ENCODE peak calls at places on chromosome 4, in six cellular contexts. D is K562, N is GM12878, M is HCT116, L is HepG2, U is H1. B is an unnamed sample.
A peak's percentile ranks its signal among the peaks of the same experiment; 100 is the strongest.

GRCh38 chr4:183099537-183100297 is 660 bp downstream of the WWC2 start:
- DNase-seq in M (no peak), L (peak; percentile 35), D (peak; percentile 37), U (no peak), N (no peak), B (no peak)

GRCh38 chr4:38177035-38177791 is 217.0 kb downstream of the PTTG2 start:
- DNase-seq in D (no peak), N (no peak), M (no peak), L (no peak), U (no peak), B (no peak)

GRCh38 chr4:85573270-85573669 is 98.3 kb downstream of the ARHGAP24 start:
- DNase-seq in N (no peak), U (no peak), L (no peak), D (no peak), M (no peak), B (no peak)

GRCh38 chr4:6991771-6992557 is 51.2 kb upstream of the TADA2B start:
- DNase-seq in N (no peak), L (no peak), D (no peak), M (no peak), U (no peak), B (no peak)

GRCh38 chr4:154314248-154314647 is 177.4 kb downstream of the DCHS2 start:
- DNase-seq in L (peak; percentile 13), U (no peak), M (peak; percentile 37), N (no peak), D (no peak), B (no peak)

GRCh38 chr4:11158971-11159370 is 269.7 kb downstream of the HS3ST1 start:
- DNase-seq in U (no peak), L (no peak), M (no peak), N (no peak), D (no peak), B (no peak)

GRCh38 chr4:184924516-184924915 is 93.8 kb upstream of the HELT start:
- DNase-seq in D (no peak), U (no peak), M (no peak), L (no peak), N (no peak), B (no peak)

GRCh38 chr4:48248559-48248953 is 21.1 kb downstream of the TEC start:
- DNase-seq in M (no peak), U (no peak), D (no peak), N (no peak), L (no peak), B (no peak)

GRCh38 chr4:80361329-80361900 is 25.9 kb downstream of the CFAP299 start:
- DNase-seq in L (peak; percentile 5), M (peak; percentile 8), N (no peak), D (no peak), U (no peak), B (no peak)

GRCh38 chr4:165537028-165537648 is 158.3 kb downstream of the CPE start:
- DNase-seq in M (peak; percentile 51), U (peak; percentile 3), L (peak; percentile 40), D (peak; percentile 46), N (no peak), B (peak; percentile 27)

GRCh38 chr4:133151681-133152329 is 2.7 kb downstream of the PCDH10 start:
- DNase-seq in M (no peak), D (no peak), U (no peak), N (no peak), L (no peak), B (no peak)

GRCh38 chr4:48139688-48140087 is 5.6 kb upstream of the TXK start:
- DNase-seq in D (no peak), L (no peak), M (no peak), N (no peak), U (no peak), B (no peak)

GRCh38 chr4:172514011-172514410 is 654.6 kb upstream of the GALNT7 start:
- DNase-seq in M (no peak), D (no peak), L (no peak), N (no peak), U (no peak), B (no peak)

GRCh38 chr4:77163636-77164035 is 6.6 kb downstream of the CCNG2 start:
- DNase-seq in M (no peak), D (no peak), U (no peak), L (no peak), N (no peak), B (no peak)

GRCh38 chr4:4402966-4403365 is 16.1 kb downstream of the NSG1 start:
- DNase-seq in U (no peak), N (no peak), D (no peak), L (no peak), M (no peak), B (no peak)

GRCh38 chr4:41361831-41362646 is 105.3 kb downstream of the UCHL1 start:
- DNase-seq in M (no peak), N (no peak), U (no peak), L (no peak), D (no peak), B (no peak)

GRCh38 chr4:152935138-152935537 is 985 bp upstream of the FHDC1 start:
- DNase-seq in N (no peak), U (no peak), M (peak; percentile 16), L (no peak), D (peak; percentile 68), B (peak; percentile 47)

GRCh38 chr4:152634110-152634760 is 45.6 kb downstream of the TMEM154 start:
- DNase-seq in M (no peak), U (no peak), L (peak; percentile 65), N (no peak), D (no peak), B (no peak)

GRCh38 chr4:108683479-108683878 is 33.1 kb downstream of the OSTC start:
- DNase-seq in N (no peak), D (no peak), M (peak; percentile 15), U (no peak), L (peak; percentile 15), B (no peak)

GRCh38 chr4:26023191-26023972 is 109.4 kb downstream of the SMIM20 start:
- DNase-seq in D (no peak), L (peak; percentile 13), U (no peak), N (no peak), M (no peak), B (no peak)

GRCh38 chr4:26021417-26022345 is 107.7 kb downstream of the SMIM20 start:
- DNase-seq in M (no peak), L (no peak), D (no peak), U (no peak), N (no peak), B (no peak)

GRCh38 chr4:26020896-26021295 is 106.9 kb downstream of the SMIM20 start:
- DNase-seq in L (peak; percentile 10), U (no peak), M (no peak), D (no peak), N (no peak), B (no peak)

GRCh38 chr4:26022346-26022891 is 108.4 kb downstream of the SMIM20 start:
- DNase-seq in L (peak; percentile 73), N (no peak), M (no peak), U (no peak), D (no peak), B (no peak)

DNA sequence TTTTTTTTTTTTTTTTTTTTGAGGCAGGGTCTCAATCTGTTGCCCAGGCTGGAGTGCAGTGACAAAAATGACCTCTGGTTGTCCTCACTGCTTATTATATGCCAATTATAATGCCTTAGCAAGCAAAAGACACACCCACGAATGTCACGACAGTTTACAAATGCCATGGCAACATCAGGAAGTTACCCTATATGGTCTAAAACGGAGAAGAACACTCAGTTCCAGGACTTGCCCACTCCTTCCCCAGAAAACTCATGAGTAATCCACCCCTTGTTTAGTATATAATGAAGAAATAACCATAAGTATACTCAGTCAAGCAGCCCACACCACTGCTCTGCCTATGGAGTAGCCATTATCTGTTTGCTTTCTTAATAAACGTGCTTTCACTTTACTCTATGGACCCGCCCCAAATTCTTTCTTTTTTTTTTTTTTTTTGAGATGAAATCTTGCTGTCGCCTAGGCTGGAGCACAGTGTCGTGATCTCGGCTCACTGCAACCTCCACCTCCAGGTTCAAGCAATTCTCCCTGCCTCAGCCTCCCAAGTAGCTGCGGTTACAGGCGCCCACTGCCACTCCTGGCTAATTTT is 106.2 kb downstream of the SMIM20 start:
- DNase-seq in D (no peak), L (no peak), U (no peak), N (no peak), M (no peak), B (no peak)
- H3K9ac ChIP-seq in D (no peak overlapping the region), L (no peak overlapping the region), U (no peak overlapping the region), N (no peak overlapping the region), M (no peak overlapping the region), B (no peak overlapping the region)

GRCh38 chr4:141567326-141567915 is 69.0 kb upstream of the IL15 start:
- DNase-seq in N (no peak), U (no peak), M (no peak), D (no peak), L (no peak), B (no peak)
- TF ChIP-seq ZNF274 in N (no peak), U (no peak), M (no peak), D (no peak), L (no peak), B (no peak)

DNA sequence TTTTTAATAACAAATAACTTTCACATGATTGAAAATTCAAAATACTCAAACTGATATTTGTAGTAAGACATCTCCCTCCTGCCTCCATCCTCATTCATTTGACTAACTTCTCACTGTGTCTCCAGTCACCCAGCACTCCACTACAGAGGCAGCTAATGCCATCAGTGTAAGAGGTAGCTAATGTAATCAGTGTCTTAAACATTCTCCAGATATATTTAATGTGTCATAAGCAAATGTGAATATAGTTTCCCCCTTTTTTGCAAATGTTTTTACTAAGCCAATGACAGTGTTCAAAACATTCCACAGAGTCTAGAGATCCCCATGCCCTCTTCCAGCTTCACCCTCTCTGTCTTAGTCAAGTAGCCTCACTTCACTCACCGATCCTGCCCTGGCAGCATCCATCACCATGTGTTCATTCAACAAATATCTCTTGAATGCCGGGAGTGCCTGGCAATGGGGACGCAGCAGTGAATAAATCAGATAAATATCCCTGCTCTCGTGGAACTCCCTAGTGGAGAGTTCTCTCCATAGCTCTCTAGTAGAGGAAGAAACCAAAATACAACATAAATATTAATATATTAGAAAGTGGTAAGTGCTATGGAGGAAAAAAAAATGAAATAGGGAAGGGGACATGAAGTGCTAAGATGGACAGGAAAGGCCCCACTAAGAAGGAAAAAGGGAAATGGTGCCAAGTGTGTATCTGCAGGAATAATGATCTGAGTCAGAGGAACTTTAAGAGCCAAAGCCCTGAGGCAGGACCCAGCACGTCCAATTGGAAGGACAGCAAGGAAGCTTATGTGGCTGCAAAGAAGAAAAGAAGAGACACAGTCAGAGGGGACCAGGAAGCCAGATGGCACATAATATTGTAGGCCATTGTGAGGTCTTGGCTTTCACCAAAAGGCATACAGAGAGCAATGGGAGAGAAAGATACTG is 18.7 kb downstream of the SCFD2 start:
- DNase-seq in U (no peak), D (no peak), N (no peak), L (no peak), M (no peak), B (no peak)
- H3K9ac ChIP-seq in U (no peak overlapping the region), D (no peak overlapping the region), N (no peak overlapping the region), L (no peak overlapping the region), M (no peak overlapping the region), B (no peak overlapping the region)

DNA sequence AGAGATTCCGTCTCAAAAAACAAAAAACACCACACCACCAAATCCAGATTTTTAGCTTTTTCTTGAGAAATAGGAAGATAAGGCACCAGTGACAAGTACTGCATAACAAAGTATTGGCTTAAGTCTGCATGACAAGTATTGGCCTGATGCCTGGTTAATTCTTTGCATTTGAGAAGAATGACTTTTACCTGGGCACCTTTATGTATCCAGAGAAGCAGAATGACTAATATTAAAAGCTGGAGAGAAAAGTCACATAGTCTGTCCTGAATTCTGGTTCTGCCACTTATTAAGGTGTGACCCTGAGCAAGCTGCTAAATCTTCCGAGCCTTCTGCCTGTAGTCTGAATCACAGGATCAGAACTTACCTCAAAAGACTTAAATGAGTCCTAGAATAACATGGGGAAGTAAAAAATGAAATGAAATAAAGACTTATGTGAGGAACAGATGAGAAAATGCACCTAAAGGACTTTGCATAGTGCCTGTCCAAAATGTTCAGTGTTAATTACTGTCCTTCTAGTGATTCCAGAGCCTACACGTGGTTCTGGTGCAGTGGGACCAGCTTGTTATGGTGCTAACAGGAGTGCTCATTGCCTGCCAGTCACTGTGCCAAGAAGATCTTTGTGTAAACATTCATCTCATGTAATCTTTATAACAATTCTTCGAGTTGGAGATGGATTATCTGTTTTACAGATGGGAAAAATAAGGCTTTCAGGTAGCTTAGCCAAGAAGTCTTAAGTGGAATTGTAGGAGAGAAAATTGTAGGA is 31.6 kb downstream of the UGDH start:
- DNase-seq in L (no peak), U (no peak), M (no peak), N (no peak), D (no peak), B (no peak)
- TF ChIP-seq ZNF274 in L (no peak), U (no peak), M (no peak), N (no peak), D (no peak), B (no peak)